ENCODE peak calls at places on chromosomes 5 and 9, in seven cellular contexts. I is heart left ventricle, Y is SK-N-SH, F is transverse colon, A is PC-9, T is fibroblast of lung, R is psoas muscle. J is an unnamed sample. For H3K27me3, the result is how much of the 10 kb centered on the place peaks cover.

GRCh38 chr9:131500939-131501541 is 1.7 kb upstream of the POMT1 start:
- DNase-seq in I (no peak), Y (no peak), F (no peak), A (peak), T (peak), R (no peak), J (no peak)

GRCh38 chr5:164747371-164747770 is 1242.0 kb downstream of the MAT2B start:
- DNase-seq in I (no peak), Y (no peak), F (no peak), A (no peak), T (no peak), R (no peak), J (no peak)

GRCh38 chr9:21294325-21294724 is 10.8 kb downstream of the IFNA5 start:
- DNase-seq in I (no peak), Y (no peak), F (no peak), A (peak), T (peak), R (no peak), J (no peak)

GRCh38 chr5:92749943-92750342 is 831.1 kb downstream of the NR2F1-AS1 start:
- DNase-seq in I (no peak), Y (no peak), F (no peak), A (no peak), T (peak), R (no peak), J (no peak)

GRCh38 chr9:109246533-109246932 is 74.3 kb downstream of the EPB41L4B start:
- DNase-seq in I (no peak), Y (no peak), F (no peak), A (no peak), T (no peak), R (no peak), J (no peak)

GRCh38 chr9:126773004-126773607 is 31.7 kb upstream of the ZBTB43 start:
- DNase-seq in I (no peak), Y (peak), F (no peak), A (no peak), T (no peak), R (no peak), J (no peak)

GRCh38 chr9:117707561-117707960 is 3.4 kb downstream of the TLR4 start:
- DNase-seq in I (no peak), Y (no peak), F (no peak), A (no peak), T (no peak), R (no peak), J (no peak)

GRCh38 chr9:94553029-94553938 is 1.6 kb upstream of the PCAT7 start:
- DNase-seq in I (no peak), Y (no peak), F (peak), A (peak), T (no peak), R (no peak), J (no peak)

GRCh38 chr5:172266071-172266675 is 17.4 kb downstream of the UBTD2 start:
- DNase-seq in I (no peak), Y (no peak), F (no peak), A (no peak), T (no peak), R (no peak), J (no peak)

GRCh38 chr9:33198163-33198562 is 31.0 kb upstream of the B4GALT1 start:
- DNase-seq in I (peak), Y (no peak), F (no peak), A (no peak), T (peak), R (peak), J (no peak)

GRCh38 chr9:114790521-114790920 is 15.3 kb downstream of the TNFSF15 start:
- DNase-seq in I (no peak), Y (no peak), F (no peak), A (no peak), T (no peak), R (no peak), J (no peak)

GRCh38 chr9:28741459-28741858 is 1168.2 kb upstream of the C9orf72 start:
- DNase-seq in I (no peak), Y (no peak), F (no peak), A (no peak), T (no peak), R (no peak), J (no peak)

GRCh38 chr9:92770005-92770995 is 5.7 kb upstream of the BICD2 start:
- DNase-seq in I (peak), Y (no peak), F (no peak), A (no peak), T (no peak), R (no peak), J (peak)

GRCh38 chr9:72980600-72981265 is 27.9 kb upstream of the ALDH1A1 start:
- DNase-seq in I (no peak), Y (no peak), F (no peak), A (no peak), T (no peak), R (no peak), J (no peak)

GRCh38 chr9:78115073-78115472 is 83.5 kb upstream of the GNAQ start:
- DNase-seq in I (no peak), Y (peak), F (no peak), A (peak), T (no peak), R (no peak), J (no peak)

GRCh38 chr5:96332535-96333396 is 100.3 kb downstream of the PCSK1 start:
- DNase-seq in I (no peak), Y (no peak), F (no peak), A (no peak), T (no peak), R (no peak), J (no peak)

GRCh38 chr5:130836729-130837660 is 328.1 kb downstream of the HINT1 start:
- DNase-seq in I (no peak), Y (no peak), F (no peak), A (no peak), T (no peak), R (no peak), J (peak)

GRCh38 chr9:32589083-32589713 is 16.2 kb upstream of the NDUFB6 start:
- DNase-seq in I (no peak), Y (peak), F (no peak), A (peak), T (peak), R (no peak), J (no peak)

GRCh38 chr9:33465596-33466564 is 7.8 kb downstream of the NOL6 start:
- DNase-seq in I (no peak), Y (peak), F (no peak), A (no peak), T (no peak), R (no peak), J (no peak)

GRCh38 chr5:181039961-181040915 is at the start of gene BTNL9:
- DNase-seq in I (no peak), Y (no peak), F (no peak), A (no peak), T (no peak), R (no peak), J (no peak)

GRCh38 chr5:181041043-181041442 is 977 bp downstream of the BTNL9 start:
- DNase-seq in I (no peak), Y (no peak), F (no peak), A (no peak), T (no peak), R (no peak), J (no peak)

GRCh38 chr5:181042722-181043121 is 2.7 kb downstream of the BTNL9 start:
- DNase-seq in I (no peak), Y (no peak), F (no peak), A (no peak), T (no peak), R (no peak), J (no peak)

GRCh38 chr5:181043285-181044092 is 3.4 kb downstream of the BTNL9 start:
- DNase-seq in I (no peak), Y (no peak), F (no peak), A (no peak), T (no peak), R (no peak), J (no peak)

DNA sequence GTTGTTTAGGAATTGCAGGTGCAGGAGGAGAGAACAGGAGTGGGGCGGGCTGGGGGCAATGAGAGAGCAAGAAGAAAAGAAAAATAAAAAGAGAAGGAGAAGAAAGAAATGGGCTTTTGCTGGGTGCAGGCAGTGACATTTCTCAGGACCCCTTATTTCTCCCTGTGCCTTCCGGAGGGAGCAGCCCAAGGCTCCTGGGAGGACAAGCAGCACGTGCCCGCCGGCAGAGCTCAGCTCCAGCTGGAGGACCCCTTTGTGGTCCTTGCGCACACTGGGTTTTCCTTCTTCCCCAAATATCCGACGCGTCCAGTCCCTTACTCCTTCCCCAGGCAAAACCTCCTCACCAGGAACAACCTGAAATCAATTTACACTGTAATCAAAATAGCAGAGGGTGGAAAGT is 2.0 kb downstream of the BTNL9 start:
- DNase-seq in I (no peak), Y (no peak), F (no peak), A (no peak), T (no peak), R (no peak), J (no peak)
- H3K4me3 ChIP-seq in I (peak), Y (no peak), F (no peak), A (no peak), T (no peak), R (peak), J (no peak)

GRCh38 chr5:174951151-174951780 is 226.9 kb downstream of the MSX2 start:
- DNase-seq in I (peak), Y (peak), F (peak), A (peak), T (peak), R (peak), J (no peak)
- TF ChIP-seq CTCF in I (peak), Y (peak), F (peak), A (peak), T (peak), R (peak), J (peak)

GRCh38 chr9:9215050-9215449 is 1397.8 kb downstream of the PTPRD start:
- DNase-seq in I (no peak), Y (no peak), F (no peak), A (no peak), T (no peak), R (no peak), J (no peak)

GRCh38 chr9:9216934-9217333 is 1395.9 kb downstream of the PTPRD start:
- DNase-seq in I (no peak), Y (no peak), F (no peak), A (no peak), T (no peak), R (no peak), J (no peak)

GRCh38 chr9:9212963-9213362 is 1399.8 kb downstream of the PTPRD start:
- DNase-seq in I (no peak), Y (no peak), F (no peak), A (no peak), T (no peak), R (no peak), J (no peak)

DNA sequence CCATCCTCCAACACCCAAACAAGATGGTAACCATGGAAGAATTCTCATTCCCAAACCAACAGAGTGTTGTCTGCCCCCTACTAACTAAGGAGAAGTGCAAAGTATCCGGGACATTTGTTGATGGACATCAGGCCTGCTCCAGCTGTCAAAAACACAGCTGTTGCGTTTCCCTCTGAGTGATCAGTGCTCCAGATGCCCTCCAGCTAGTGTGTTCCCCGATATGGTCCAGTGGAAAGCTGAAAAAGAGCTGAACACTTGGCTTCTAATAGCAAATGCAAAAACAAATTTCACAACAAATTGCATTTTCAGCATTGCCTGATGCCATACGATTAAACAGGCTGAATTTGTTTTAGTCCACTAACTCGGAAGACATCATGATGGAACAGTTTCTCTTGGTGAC is 1398.8 kb downstream of the PTPRD start:
- DNase-seq in I (no peak), Y (peak), F (no peak), A (no peak), T (no peak), R (no peak), J (no peak)
- H3K27me3 ChIP-seq in I (under half), Y (under half), F (under half), A (under half), T (under half), R (under half), J (under half)

DNA sequence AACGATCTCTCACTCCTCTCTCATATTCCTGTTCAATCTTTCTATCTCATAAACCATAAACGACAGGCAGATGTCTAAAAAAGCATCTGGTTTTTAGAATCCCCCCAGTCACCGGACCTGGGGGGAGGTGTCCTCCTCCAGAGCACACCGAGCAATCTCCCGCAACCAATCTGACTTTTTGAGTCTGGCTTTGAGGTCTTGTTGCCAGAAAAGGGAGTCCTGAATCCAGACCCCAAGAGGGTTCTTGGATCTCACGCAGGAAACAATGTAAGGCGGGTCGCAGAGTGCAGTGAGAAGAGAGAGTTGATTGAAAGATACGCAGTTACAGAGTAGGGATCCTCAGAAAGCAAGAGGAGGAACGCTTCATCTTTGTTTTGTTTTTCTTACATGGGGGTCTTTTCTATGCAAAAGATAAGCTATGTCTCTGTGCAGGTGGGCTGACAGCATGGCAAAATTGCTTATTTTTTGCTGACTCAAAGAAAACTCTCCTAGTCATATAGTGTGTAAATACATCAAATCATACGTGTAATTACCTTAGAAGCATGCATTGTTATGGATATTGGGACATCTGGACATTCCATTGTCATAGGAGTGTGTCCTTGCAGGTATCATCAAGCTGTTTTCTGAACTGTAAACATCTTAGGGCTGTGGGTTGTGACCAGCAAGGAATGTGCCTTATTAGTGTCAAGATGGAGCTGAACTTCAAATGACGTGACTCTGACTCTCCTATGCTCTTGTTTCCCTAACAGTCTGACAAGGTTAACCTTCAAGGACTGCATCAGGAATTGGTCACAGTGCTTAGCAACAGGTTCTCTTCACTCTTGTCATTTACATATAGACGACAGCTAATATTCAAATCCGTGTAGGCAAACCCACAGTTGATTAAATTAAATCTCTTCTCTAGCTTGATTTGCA is 159.3 kb upstream of the DAPK1 start:
- DNase-seq in I (no peak), Y (peak), F (no peak), A (peak), T (no peak), R (no peak), J (no peak)
- H3K4me3 ChIP-seq in I (no peak), Y (peak), F (no peak), A (peak), T (no peak), R (no peak), J (no peak)

J was measured in GM06990.